ENCODE peak calls at places on chromosomes 12 and 14, in eight cellular contexts. U is A549; C is neural progenitor cell; Y is adrenal gland; X is EL; G is T-helper 2 cell; S is tibial nerve; Q is CD4-positive, alpha-beta T cell. L is an unnamed sample.

GRCh38 chr14:92945544-92945943 is 22.6 kb downstream of the CHGA start:
- DNase-seq in X (no peak), Y (no peak), C (no peak), G (no peak), S (no peak), Q (no peak), U (no peak), L (no peak)

GRCh38 chr12:6936642-6937480 is 6.8 kb upstream of the RNU7-1 start:
- DNase-seq in Q (no peak), S (no peak), U (no peak), Y (peak), G (peak), X (no peak), C (no peak), L (peak)

GRCh38 chr12:121668750-121669524 is 517 bp downstream of the MORN3 start:
- DNase-seq in Q (peak), G (peak), Y (peak), X (peak), U (peak), C (peak), S (no peak), L (peak)

GRCh38 chr12:11814362-11814761 is 164.9 kb downstream of the ETV6 start:
- DNase-seq in X (peak), U (no peak), Y (peak), G (no peak), Q (no peak), C (no peak), S (no peak), L (no peak)

GRCh38 chr12:120955232-120955631 is 23.1 kb upstream of the HNF1A start:
- DNase-seq in X (no peak), U (no peak), Q (no peak), Y (no peak), S (no peak), C (no peak), G (no peak), L (peak)

GRCh38 chr12:45464699-45465098 is 248.8 kb downstream of the ANO6 start:
- DNase-seq in C (peak), X (peak), Q (no peak), Y (no peak), G (no peak), S (no peak), U (peak), L (peak)

GRCh38 chr12:124399622-124400021 is 104.7 kb downstream of the RFLNA start:
- DNase-seq in Y (no peak), X (peak), G (no peak), C (peak), Q (no peak), U (peak), S (no peak), L (peak)

GRCh38 chr12:88493651-88494050 is 86.6 kb downstream of the KITLG start:
- DNase-seq in C (no peak), Q (no peak), U (no peak), X (peak), S (no peak), Y (no peak), G (no peak), L (no peak)

GRCh38 chr12:47820631-47821345 is 1.1 kb upstream of the HDAC7 start:
- DNase-seq in S (peak), Y (peak), G (no peak), C (peak), U (peak), X (peak), Q (no peak), L (peak)

GRCh38 chr12:67649165-67650126 is 901 bp downstream of the DYRK2 start:
- DNase-seq in Y (peak), Q (peak), U (no peak), G (peak), X (peak), S (no peak), C (peak), L (peak)

GRCh38 chr14:93984070-93984469 is 7.7 kb upstream of the ASB2 start:
- DNase-seq in X (peak), Q (no peak), C (no peak), Y (no peak), S (no peak), G (no peak), U (no peak), L (peak)

GRCh38 chr12:52752516-52752915 is 24.6 kb downstream of the KRT76 start:
- DNase-seq in Y (no peak), S (no peak), Q (no peak), X (no peak), U (no peak), C (no peak), G (no peak), L (no peak)

GRCh38 chr14:23141706-23142467 is 22.8 kb upstream of the CEBPE start:
- DNase-seq in C (no peak), U (peak), X (peak), Q (no peak), G (no peak), Y (no peak), S (no peak), L (no peak)

GRCh38 chr14:63857467-63858030 is 4.7 kb downstream of the SYNE2 start:
- DNase-seq in X (peak), S (no peak), C (no peak), U (no peak), Y (no peak), Q (peak), G (no peak), L (no peak)

GRCh38 chr14:104519721-104520120 is 59.8 kb upstream of the C14orf180 start:
- DNase-seq in G (no peak), C (no peak), S (no peak), Q (no peak), Y (no peak), U (no peak), X (no peak), L (no peak)

GRCh38 chr14:69459122-69459521 is 25.4 kb upstream of the PLEKHD1 start:
- DNase-seq in Y (no peak), Q (no peak), G (no peak), X (no peak), C (peak), S (no peak), U (no peak), L (peak)

GRCh38 chr14:105945891-105946290 is 419.5 kb downstream of the TMEM121 start:
- DNase-seq in C (no peak), Q (no peak), U (peak), G (no peak), S (no peak), X (no peak), Y (no peak), L (no peak)

GRCh38 chr14:92153581-92153980 is 31.8 kb downstream of the CPSF2 start:
- DNase-seq in G (no peak), Y (peak), U (no peak), S (no peak), X (no peak), C (no peak), Q (no peak), L (no peak)

GRCh38 chr12:11688831-11689230 is 39.4 kb downstream of the ETV6 start:
- DNase-seq in X (peak), C (no peak), G (no peak), U (no peak), S (no peak), Q (no peak), Y (no peak), L (no peak)

GRCh38 chr14:65252471-65253255 is 150.3 kb upstream of the MAX start:
- DNase-seq in S (no peak), X (no peak), Q (no peak), G (no peak), C (no peak), U (no peak), Y (peak), L (no peak)

GRCh38 chr14:52315355-52315718 is 1.2 kb downstream of the PTGER2 start:
- DNase-seq in C (peak), S (no peak), Y (no peak), Q (no peak), G (no peak), X (no peak), U (no peak), L (peak)

GRCh38 chr12:95543305-95543704 is 8.0 kb downstream of the USP44 start:
- DNase-seq in U (no peak), G (no peak), C (no peak), X (no peak), S (no peak), Y (no peak), Q (no peak), L (no peak)

GRCh38 chr14:37857774-37858266 is 262.4 kb downstream of the TTC6 start:
- DNase-seq in U (no peak), S (no peak), C (no peak), Q (no peak), Y (no peak), X (no peak), G (no peak), L (no peak)

GRCh38 chr12:49296836-49297694 is 2.1 kb downstream of the PRPH start:
- DNase-seq in Q (no peak), S (no peak), X (peak), U (peak), G (peak), Y (peak), C (peak), L (peak)

GRCh38 chr14:34496679-34497513 is 34.9 kb upstream of the SPTSSA start:
- DNase-seq in G (no peak), Y (peak), Q (no peak), U (peak), C (peak), X (peak), S (peak), L (peak)

GRCh38 chr12:3014641-3015040 is 55.4 kb downstream of the TEAD4 start:
- DNase-seq in Y (no peak), G (no peak), X (no peak), C (no peak), U (no peak), S (no peak), Q (no peak), L (no peak)

GRCh38 chr12:30203981-30204380 is 420.2 kb upstream of the TMTC1 start:
- DNase-seq in Y (no peak), Q (no peak), X (no peak), S (no peak), U (no peak), G (no peak), C (no peak), L (no peak)

GRCh38 chr14:34872822-34873590 is 2.2 kb downstream of the BAZ1A start:
- DNase-seq in Y (no peak), Q (peak), S (peak), X (peak), U (peak), C (peak), G (no peak), L (peak)

GRCh38 chr14:50875359-50876090 is 3.7 kb downstream of the ABHD12B start:
- DNase-seq in Y (no peak), X (peak), Q (peak), C (no peak), G (peak), S (no peak), U (no peak), L (no peak)

GRCh38 chr12:128783129-128783574 is 40.6 kb downstream of the SLC15A4 start:
- DNase-seq in C (no peak), S (no peak), X (peak), G (no peak), Y (no peak), U (no peak), Q (no peak), L (no peak)

GRCh38 chr14:52026921-52027320 is 37.6 kb downstream of the RTRAF start:
- DNase-seq in X (no peak), C (no peak), U (no peak), Y (no peak), Q (no peak), S (no peak), G (no peak), L (no peak)

L was measured in GM23338.